ENCODE peak calls at places on chromosomes 11 and 22, in six cellular contexts. F is neural progenitor cell, H is HCT116, S is GM23248, P is SK-N-SH, N is MM.1S. A is an unnamed sample.

GRCh38 chr22:33427461-33427860 is 369.3 kb upstream of the SYN3 start:
- DNase-seq in N (no peak), H (no peak), P (no peak), S (no peak), F (no peak), A (no peak)

GRCh38 chr11:72730243-72730642 is 22.0 kb downstream of the ARAP1 start:
- DNase-seq in P (no peak), F (no peak), S (no peak), H (no peak), N (no peak), A (no peak)

GRCh38 chr11:70570693-70571395 is 172.5 kb downstream of the CTTN start:
- DNase-seq in N (no peak), F (no peak), P (no peak), H (no peak), S (no peak), A (no peak)

GRCh38 chr11:43992138-43992537 is 49.7 kb downstream of the C11orf96 start:
- DNase-seq in H (no peak), F (no peak), P (no peak), N (no peak), S (no peak), A (no peak)

GRCh38 chr11:83601201-83601992 is 315.2 kb upstream of the CCDC90B start:
- DNase-seq in F (no peak), H (no peak), P (no peak), S (no peak), N (no peak), A (no peak)

GRCh38 chr11:43943931-43944751 is 1.7 kb downstream of the C11orf96 start:
- DNase-seq in N (peak), F (peak), S (peak), P (no peak), H (no peak), A (peak)

GRCh38 chr11:73978576-73979086 is 4.0 kb downstream of the UCP2 start:
- DNase-seq in N (no peak), H (no peak), F (no peak), S (peak), P (no peak), A (no peak)

GRCh38 chr22:37887610-37888378 is 18.3 kb upstream of the MICALL1 start:
- DNase-seq in S (peak), F (peak), P (no peak), H (no peak), N (no peak), A (peak)

GRCh38 chr11:133081020-133081419 is 451.3 kb downstream of the OPCML start:
- DNase-seq in N (no peak), H (no peak), P (no peak), S (no peak), F (peak), A (no peak)

GRCh38 chr11:133081730-133082452 is 450.4 kb downstream of the OPCML start:
- DNase-seq in P (no peak), F (peak), N (no peak), S (no peak), H (no peak), A (no peak)

GRCh38 chr11:133078591-133079179 is 453.6 kb downstream of the OPCML start:
- DNase-seq in N (peak), S (peak), P (peak), H (no peak), F (peak), A (peak)

GRCh38 chr11:133075351-133075750 is 456.9 kb downstream of the OPCML start:
- DNase-seq in N (no peak), P (no peak), S (no peak), F (no peak), H (no peak), A (no peak)

GRCh38 chr11:133078012-133078411 is 454.3 kb downstream of the OPCML start:
- DNase-seq in P (no peak), S (no peak), F (no peak), N (no peak), H (no peak), A (no peak)
- TF ChIP-seq EZH2phosphoT487 in P (no peak), S (no peak), F (no peak), N (no peak), H (no peak), A (no peak)

DNA sequence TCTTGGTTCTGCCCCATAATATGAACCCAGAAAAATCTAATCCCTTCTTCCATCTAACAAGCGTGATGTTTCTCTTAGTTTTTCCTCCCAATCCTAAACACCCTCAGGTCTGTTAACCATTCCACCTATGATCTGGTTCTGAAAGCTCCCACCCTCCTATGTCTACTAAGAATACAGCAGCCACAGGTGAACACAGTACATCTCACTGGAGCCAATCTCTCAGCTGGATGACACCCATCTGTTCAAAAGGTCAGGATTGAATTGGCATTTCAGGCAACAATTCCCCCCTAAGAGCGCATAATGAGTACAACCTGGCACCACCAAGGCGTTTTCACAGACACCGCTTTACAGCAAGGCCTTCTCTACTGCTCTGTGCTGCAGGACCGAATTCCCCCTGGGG is 19.0 kb upstream of the APOA1 start:
- DNase-seq in F (no peak), P (no peak), N (no peak), H (no peak), S (no peak), A (no peak)
- H3K9ac ChIP-seq in F (no peak), P (no peak), N (no peak), H (no peak), S (no peak), A (no peak)

GRCh38 chr22:46093796-46094195 is 56.5 kb upstream of the PPARA start:
- DNase-seq in P (no peak), H (no peak), N (no peak), F (no peak), S (no peak), A (no peak)

GRCh38 chr22:46092646-46093410 is 57.5 kb upstream of the PPARA start:
- DNase-seq in P (no peak), N (no peak), S (peak), H (no peak), F (no peak), A (no peak)

GRCh38 chr22:46096051-46096450 is 54.3 kb upstream of the PPARA start:
- DNase-seq in S (no peak), P (no peak), N (no peak), H (no peak), F (no peak), A (no peak)

GRCh38 chr22:46096706-46097230 is 53.6 kb upstream of the PPARA start:
- DNase-seq in S (no peak), H (no peak), F (no peak), N (no peak), P (no peak), A (no peak)

DNA sequence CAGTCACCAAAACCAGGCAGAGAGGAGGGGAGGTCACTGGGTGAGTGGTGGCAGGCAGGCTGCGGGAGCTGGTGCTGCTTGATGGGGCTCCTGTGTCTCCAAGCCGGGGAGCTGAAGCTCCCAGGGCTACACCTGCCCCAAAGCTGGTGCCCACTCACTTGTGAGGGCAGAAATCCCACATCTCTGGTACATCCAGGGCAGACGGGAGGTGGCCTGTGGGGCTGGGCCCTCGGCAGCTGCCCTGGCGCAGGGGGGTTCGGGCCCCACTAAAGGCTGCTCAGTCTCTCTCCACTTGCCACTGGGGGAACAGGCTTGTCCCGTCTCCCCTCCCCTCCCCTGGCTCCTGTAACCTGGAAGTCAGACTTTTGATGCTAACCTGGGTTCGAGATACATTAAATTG is 55.6 kb upstream of the PPARA start:
- DNase-seq in P (no peak), F (no peak), N (no peak), S (no peak), H (no peak), A (no peak)
- TF ChIP-seq EZH2phosphoT487 in P (no peak), F (no peak), N (no peak), S (no peak), H (no peak), A (no peak)

GRCh38 chr22:50483977-50484853 is 2.4 kb upstream of the MIOX start:
- DNase-seq in S (no peak), P (no peak), H (no peak), F (no peak), N (no peak), A (no peak)

GRCh38 chr22:50483556-50483955 is 2.2 kb downstream of the ADM2 start:
- DNase-seq in P (no peak), F (no peak), S (no peak), N (no peak), H (no peak), A (no peak)

GRCh38 chr22:50486561-50487289 is at the start of gene MIOX:
- DNase-seq in N (no peak), S (peak), P (no peak), F (no peak), H (no peak), A (no peak)

GRCh38 chr22:50487290-50488005 is 789 bp downstream of the MIOX start:
- DNase-seq in S (no peak), H (no peak), N (no peak), P (no peak), F (no peak), A (no peak)

GRCh38 chr22:50485221-50486131 is 1.2 kb upstream of the MIOX start:
- DNase-seq in N (no peak), P (no peak), F (no peak), S (peak), H (no peak), A (no peak)
- H3K9ac ChIP-seq in N (no peak), P (no peak), F (no peak), S (no peak), H (no peak), A (no peak)

GRCh38 chr11:10792385-10793068 is 16.2 kb downstream of the EIF4G2 start:
- DNase-seq in P (peak), N (peak), S (peak), F (peak), H (peak), A (peak)
- TF ChIP-seq EZH2phosphoT487 in P (no peak), N (no peak), S (no peak), F (no peak), H (no peak), A (no peak)

GRCh38 chr11:93005239-93005638 is 35.8 kb downstream of the MTNR1B start:
- DNase-seq in S (peak), N (no peak), F (no peak), P (no peak), H (no peak), A (peak)
- H3K9ac ChIP-seq in S (no peak), N (no peak), F (no peak), P (no peak), H (no peak), A (no peak)

GRCh38 chr11:115939104-115939503 is 434.9 kb upstream of the CADM1 start:
- DNase-seq in F (no peak), P (no peak), S (no peak), H (no peak), N (no peak), A (no peak)

GRCh38 chr11:115939726-115940421 is 435.7 kb upstream of the CADM1 start:
- DNase-seq in P (no peak), F (no peak), N (peak), H (no peak), S (no peak), A (no peak)

GRCh38 chr11:115942043-115942442 is 437.8 kb upstream of the CADM1 start:
- DNase-seq in H (no peak), S (no peak), P (no peak), F (no peak), N (no peak), A (no peak)

GRCh38 chr11:115941044-115941443 is 436.8 kb upstream of the CADM1 start:
- DNase-seq in F (no peak), N (no peak), P (no peak), H (no peak), S (no peak), A (no peak)

GRCh38 chr11:115941481-115941993 is 437.3 kb upstream of the CADM1 start:
- DNase-seq in N (no peak), S (no peak), P (no peak), H (no peak), F (no peak), A (peak)
- TF ChIP-seq EZH2phosphoT487 in N (no peak), S (no peak), P (no peak), H (no peak), F (no peak), A (no peak)

GRCh38 chr11:96207459-96208449 is 135.2 kb downstream of the MAML2 start:
- DNase-seq in N (peak), H (no peak), F (no peak), S (peak), P (peak), A (peak)
- H3K9ac ChIP-seq in N (peak), H (no peak), F (no peak), S (no peak), P (peak), A (peak)

GRCh38 chr11:15737326-15737725 is 619.0 kb downstream of the SOX6 start:
- DNase-seq in S (no peak), F (no peak), H (no peak), P (no peak), N (no peak), A (peak)
- TF ChIP-seq EZH2phosphoT487 in S (no peak), F (no peak), H (no peak), P (no peak), N (no peak), A (no peak)

DNA sequence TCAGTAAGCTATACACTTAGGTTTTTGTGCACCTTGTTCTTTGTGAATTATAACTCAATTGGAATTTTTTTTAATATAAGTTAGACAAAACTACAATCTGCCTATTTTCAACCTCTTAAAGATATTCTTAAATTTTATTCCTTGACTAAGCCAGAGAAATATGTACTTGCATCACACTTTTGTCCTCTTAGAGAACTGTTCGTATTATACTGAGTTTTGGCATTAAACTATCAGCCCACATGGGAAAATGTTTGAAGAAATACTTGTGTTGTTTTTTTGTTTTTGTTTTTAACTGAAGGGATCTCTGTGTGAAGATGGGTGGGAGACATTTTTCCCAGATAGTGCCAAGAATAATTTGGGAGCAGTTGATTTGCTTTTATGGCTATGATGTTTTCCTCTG is 25.3 kb downstream of the CEP295 start:
- DNase-seq in P (no peak), S (peak), F (no peak), N (no peak), H (no peak), A (no peak)
- H3K9ac ChIP-seq in P (no peak), S (no peak), F (no peak), N (no peak), H (no peak), A (no peak)